ENCODE peak calls at places on chromosomes 5 and 9, in four cellular contexts. H, S, Y and W are unnamed samples.

GRCh38 chr9:19102181-19102630 is 498 bp downstream of the HAUS6 start:
- DNase-seq in H (peak), S (no peak), Y (peak), W (peak)

GRCh38 chr5:94623026-94623425 is 4.6 kb downstream of the SLF1 start:
- DNase-seq in H (no peak), S (no peak), Y (no peak), W (no peak)

GRCh38 chr5:36902353-36902752 is 25.8 kb downstream of the NIPBL start:
- DNase-seq in H (no peak), S (no peak), Y (no peak), W (no peak)

GRCh38 chr9:3525088-3525835 is 539 bp downstream of the RFX3 start:
- DNase-seq in H (no peak), S (no peak), Y (peak), W (no peak)

GRCh38 chr5:135010502-135011354 is 23.3 kb downstream of the PITX1 start:
- DNase-seq in H (no peak), S (no peak), Y (no peak), W (no peak)

GRCh38 chr5:157180374-157181264 is at the start of gene ITK:
- DNase-seq in H (no peak), S (no peak), Y (no peak), W (no peak)

GRCh38 chr9:73118898-73119554 is 32.6 kb upstream of the ANXA1 start:
- DNase-seq in H (no peak), S (no peak), Y (no peak), W (no peak)

GRCh38 chr5:139877129-139877597 is 81.6 kb downstream of the PSD2 start:
- DNase-seq in H (no peak), S (no peak), Y (no peak), W (no peak)

GRCh38 chr9:5582835-5583195 is 46.1 kb upstream of the RIC1 start:
- DNase-seq in H (no peak), S (peak), Y (no peak), W (no peak)

GRCh38 chr9:88529496-88529895 is 5.5 kb upstream of the NXNL2 start:
- DNase-seq in H (no peak), S (no peak), Y (no peak), W (no peak)

GRCh38 chr9:88530051-88530450 is 4.9 kb upstream of the NXNL2 start:
- DNase-seq in H (no peak), S (no peak), Y (no peak), W (no peak)

GRCh38 chr9:88524911-88525310 is 10.1 kb upstream of the NXNL2 start:
- DNase-seq in H (no peak), S (no peak), Y (no peak), W (no peak)

GRCh38 chr9:88527626-88528025 is 7.4 kb upstream of the NXNL2 start:
- DNase-seq in H (no peak), S (no peak), Y (no peak), W (no peak)

DNA sequence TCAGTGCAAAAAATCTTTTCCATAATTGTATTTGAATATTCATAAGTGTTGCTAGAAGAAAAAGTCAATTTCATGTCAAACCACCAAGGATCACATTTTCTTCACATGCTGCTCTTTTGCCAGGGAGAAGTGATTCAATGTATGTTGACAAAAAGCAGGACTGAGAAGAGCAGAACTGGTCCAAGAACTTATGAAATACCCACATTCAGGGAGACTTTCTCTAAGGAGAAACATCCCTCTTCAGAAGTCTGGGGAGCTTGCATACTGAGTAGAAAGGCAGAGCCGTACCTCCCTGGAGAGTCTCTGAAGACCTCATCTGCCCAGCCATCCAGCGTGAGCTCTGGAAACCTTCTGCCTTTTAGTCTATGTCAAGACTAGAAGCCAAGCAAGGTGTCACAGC is 6.6 kb upstream of the NXNL2 start:
- DNase-seq in H (no peak), S (no peak), Y (no peak), W (no peak)
- TF ChIP-seq POLR2AphosphoS5 in H (no peak), S (no peak), Y (no peak), W (no peak)

GRCh38 chr5:41790038-41790776 is 80.0 kb downstream of the OXCT1 start:
- DNase-seq in H (no peak), S (no peak), Y (no peak), W (no peak)
- TF ChIP-seq SPI1 in H (no peak), S (no peak), Y (no peak), W (no peak)

GRCh38 chr9:127715443-127716337 is at the start of the genes PTRH1 and TTC16:
- DNase-seq in H (peak), S (peak), Y (peak), W (peak)
- TF ChIP-seq POLR2AphosphoS5 in H (no peak), S (peak), Y (no peak), W (no peak)

GRCh38 chr5:170597876-170598275 is 94.1 kb downstream of the KCNIP1 start:
- DNase-seq in H (no peak), S (no peak), Y (no peak), W (no peak)
- TF ChIP-seq SPI1 in H (no peak), S (no peak), Y (no peak), W (no peak)

DNA sequence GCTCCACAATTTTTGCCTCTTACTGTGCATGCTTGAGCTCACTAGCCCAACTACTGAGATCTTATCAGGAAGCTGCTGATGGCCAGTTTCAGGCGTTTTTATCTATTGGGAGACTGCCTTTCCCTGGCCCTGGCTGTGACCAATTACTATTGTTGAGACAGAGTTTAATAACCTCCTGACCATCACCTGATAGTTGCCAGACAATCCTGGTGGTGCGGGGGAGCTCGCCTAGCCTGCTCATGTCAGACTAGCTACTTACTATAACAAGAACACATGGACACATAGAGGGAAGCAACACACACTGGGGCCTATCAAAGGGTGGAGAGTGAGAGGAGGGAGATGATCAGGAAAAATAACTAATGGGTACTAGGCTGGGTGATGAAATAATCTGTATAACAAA is 13.0 kb upstream of the OXCT1 start:
- DNase-seq in H (no peak), S (no peak), Y (no peak), W (no peak)
- TF ChIP-seq POLR2AphosphoS5 in H (no peak), S (no peak), Y (peak), W (no peak)

GRCh38 chr5:178338126-178338749 is 105.6 kb upstream of the PHYKPL start:
- DNase-seq in H (no peak), S (no peak), Y (no peak), W (no peak)
- TF ChIP-seq SPI1 in H (no peak), S (no peak), Y (no peak), W (no peak)

GRCh38 chr9:130428096-130428665 is 16.6 kb upstream of the ASS1 start:
- DNase-seq in H (no peak), S (no peak), Y (no peak), W (no peak)

GRCh38 chr9:130427326-130427725 is 17.4 kb upstream of the ASS1 start:
- DNase-seq in H (no peak), S (no peak), Y (no peak), W (no peak)

GRCh38 chr9:130425741-130426466 is 18.9 kb upstream of the ASS1 start:
- DNase-seq in H (no peak), S (no peak), Y (no peak), W (no peak)

GRCh38 chr9:130426467-130426773 is 18.3 kb upstream of the ASS1 start:
- DNase-seq in H (no peak), S (no peak), Y (no peak), W (no peak)

GRCh38 chr9:130426883-130427282 is 17.9 kb upstream of the ASS1 start:
- DNase-seq in H (no peak), S (no peak), Y (no peak), W (no peak)
- TF ChIP-seq POLR2AphosphoS5 in H (no peak), S (no peak), Y (no peak), W (no peak)

DNA sequence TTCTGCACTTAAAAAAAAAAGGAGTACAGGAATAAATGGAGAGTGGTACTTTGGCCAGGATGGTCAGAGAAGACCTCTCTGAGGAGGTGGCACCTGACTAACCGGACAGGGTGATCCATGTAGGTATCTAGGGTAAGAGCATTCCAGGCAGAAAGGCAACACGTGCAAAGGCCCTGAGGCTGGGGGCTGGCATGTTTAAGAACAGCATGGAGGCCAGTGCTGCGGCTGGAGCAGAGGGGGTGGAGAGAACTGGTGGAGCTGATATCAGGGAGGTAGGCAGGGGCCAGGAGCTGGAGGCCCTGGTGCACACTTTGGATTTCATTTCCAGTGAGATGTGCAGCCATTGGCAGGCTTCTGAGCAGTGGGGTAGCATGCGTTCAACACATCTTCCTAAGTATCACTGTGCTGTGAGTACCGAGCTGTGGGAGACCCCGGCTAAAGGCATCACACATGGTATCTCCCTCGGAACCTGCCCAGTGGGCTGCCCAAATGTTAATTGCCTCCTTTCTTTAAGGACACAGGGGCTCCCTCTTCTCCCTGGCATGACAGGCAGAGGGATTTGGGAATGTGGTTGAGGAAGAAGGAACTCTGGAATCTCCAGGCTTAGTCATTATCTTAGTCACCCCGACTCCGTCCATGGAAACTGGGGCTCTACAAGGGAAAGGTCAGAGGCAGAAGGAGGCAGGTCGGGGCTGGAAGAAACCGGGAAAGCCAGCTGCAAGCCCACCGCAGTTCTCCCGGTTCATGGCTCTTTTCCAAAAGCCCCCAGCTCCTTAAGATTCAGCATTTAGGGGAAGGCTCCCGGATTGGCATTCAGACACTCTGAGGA is 18.5 kb downstream of the SLC6A7 start:
- DNase-seq in H (no peak), S (no peak), Y (no peak), W (no peak)
- TF ChIP-seq SPI1 in H (no peak), S (no peak), Y (no peak), W (no peak)